ENCODE peak calls at places on chromosome 15, in five cellular contexts. H is mesothelial cell of epicardium, J is T-helper 1 cell, V is A172, X is B cell. L is an unnamed sample.

GRCh38 chr15:35561308-35561707 is 15.3 kb upstream of the DPH6 start:
- DNase-seq in H (no peak), J (no peak), V (no peak), X (no peak), L (no peak)

GRCh38 chr15:22979699-22980188 is 424 bp downstream of the CYFIP1 start:
- DNase-seq in H (no peak), J (no peak), V (no peak), X (peak), L (no peak)

GRCh38 chr15:63999177-63999576 is 47.1 kb downstream of the DAPK2 start:
- DNase-seq in H (no peak), J (no peak), V (no peak), X (no peak), L (no peak)

GRCh38 chr15:70023064-70023768 is 74.5 kb downstream of the TLE3 start:
- DNase-seq in H (no peak), J (peak), V (peak), X (peak), L (no peak)

GRCh38 chr15:61556037-61556648 is 327.0 kb upstream of the RORA start:
- DNase-seq in H (no peak), J (no peak), V (peak), X (no peak), L (no peak)

GRCh38 chr15:40754883-40755815 is at the start of gene RMDN3:
- DNase-seq in H (peak), J (peak), V (peak), X (peak), L (peak)

GRCh38 chr15:22786868-22787698 is 639 bp downstream of the NIPA1 start:
- DNase-seq in H (no peak), J (no peak), V (no peak), X (peak), L (no peak)

GRCh38 chr15:94258246-94258645 is 26.9 kb downstream of the MCTP2 start:
- DNase-seq in H (no peak), J (no peak), V (no peak), X (peak), L (no peak)

GRCh38 chr15:80019168-80019745 is 40.2 kb upstream of the ZFAND6 start:
- DNase-seq in H (no peak), J (no peak), V (no peak), X (no peak), L (no peak)

GRCh38 chr15:59327942-59328341 is 44.7 kb downstream of the MYO1E start:
- DNase-seq in H (no peak), J (no peak), V (no peak), X (peak), L (no peak)

GRCh38 chr15:30922469-30923311 is 19.0 kb downstream of the FAN1 start:
- DNase-seq in H (no peak), J (no peak), V (peak), X (no peak), L (no peak)

GRCh38 chr15:89396723-89397652 is 62.4 kb upstream of the POLG start:
- DNase-seq in H (no peak), J (no peak), V (no peak), X (no peak), L (no peak)

GRCh38 chr15:69145694-69146492 is 14.5 kb upstream of the GLCE start:
- DNase-seq in H (no peak), J (no peak), V (no peak), X (no peak), L (no peak)

GRCh38 chr15:96053039-96054021 is 277.2 kb upstream of the NR2F2 start:
- DNase-seq in H (peak), J (no peak), V (peak), X (peak), L (no peak)

GRCh38 chr15:31452595-31453557 is 126.2 kb downstream of the KLF13 start:
- DNase-seq in H (no peak), J (no peak), V (no peak), X (no peak), L (no peak)

GRCh38 chr15:58340176-58340575 is 91.6 kb upstream of the LIPC start:
- DNase-seq in H (no peak), J (no peak), V (no peak), X (no peak), L (no peak)

GRCh38 chr15:43441316-43441715 is 51.6 kb downstream of the TP53BP1 start:
- DNase-seq in H (no peak), J (no peak), V (peak), X (no peak), L (no peak)

GRCh38 chr15:60000113-60000823 is 3.8 kb upstream of the FOXB1 start:
- DNase-seq in H (no peak), J (no peak), V (no peak), X (peak), L (no peak)

GRCh38 chr15:88218557-88219214 is 37.9 kb downstream of the NTRK3 start:
- DNase-seq in H (no peak), J (no peak), V (no peak), X (no peak), L (no peak)

GRCh38 chr15:84034831-84035753 is 200.5 kb upstream of the GOLGA6L4 start:
- DNase-seq in H (no peak), J (no peak), V (peak), X (no peak), L (no peak)

GRCh38 chr15:73927476-73928240 is 1.4 kb downstream of the LOXL1 start:
- DNase-seq in H (peak), J (peak), V (peak), X (peak), L (peak)

L was measured in type B pancreatic cell.